ENCODE peak calls at places on chromosome 5, in four cellular contexts. N, F, U and K are unnamed samples.

GRCh38 chr5:131854134-131854533 is 57.3 kb upstream of the FNIP1 start:
- DNase-seq in N (peak; percentile 8), U (no peak), F (no peak), K (no peak)

GRCh38 chr5:131379723-131380122 is 115.9 kb downstream of the CDC42SE2 start:
- DNase-seq in F (peak; percentile 44), U (peak; percentile 83), N (peak; percentile 75), K (no peak)

GRCh38 chr5:106142131-106142530 is 1528.6 kb downstream of the EFNA5 start:
- DNase-seq in U (no peak), N (no peak), F (no peak), K (no peak)

GRCh38 chr5:134769206-134769605 is 10.6 kb downstream of the DDX46 start:
- DNase-seq in F (no peak), N (no peak), U (peak; percentile 31), K (no peak)

GRCh38 chr5:95709967-95710650 is 21.0 kb upstream of the RHOBTB3 start:
- DNase-seq in U (peak; percentile 44), F (peak; percentile 94), N (no peak), K (no peak)

GRCh38 chr5:80959768-80960442 is at the start of gene RASGRF2:
- DNase-seq in U (peak; percentile 76), N (no peak), F (no peak), K (peak; percentile 87)

GRCh38 chr5:173794901-173795416 is 93.2 kb upstream of the CPEB4 start:
- DNase-seq in F (no peak), U (peak; percentile 62), N (no peak), K (no peak)

GRCh38 chr5:14505310-14506140 is 76.1 kb upstream of the OTULINL start:
- DNase-seq in U (no peak), F (peak; percentile 6), N (no peak), K (peak; percentile 64)

GRCh38 chr5:125093776-125094175 is 347.3 kb upstream of the ZNF608 start:
- DNase-seq in F (no peak), N (no peak), U (no peak), K (no peak)

GRCh38 chr5:61498121-61498520 is 166.1 kb downstream of the ZSWIM6 start:
- DNase-seq in N (no peak), U (no peak), F (no peak), K (no peak)
- TF ChIP-seq REST in N (no peak), U (no peak), F (no peak), K (no peak)

DNA sequence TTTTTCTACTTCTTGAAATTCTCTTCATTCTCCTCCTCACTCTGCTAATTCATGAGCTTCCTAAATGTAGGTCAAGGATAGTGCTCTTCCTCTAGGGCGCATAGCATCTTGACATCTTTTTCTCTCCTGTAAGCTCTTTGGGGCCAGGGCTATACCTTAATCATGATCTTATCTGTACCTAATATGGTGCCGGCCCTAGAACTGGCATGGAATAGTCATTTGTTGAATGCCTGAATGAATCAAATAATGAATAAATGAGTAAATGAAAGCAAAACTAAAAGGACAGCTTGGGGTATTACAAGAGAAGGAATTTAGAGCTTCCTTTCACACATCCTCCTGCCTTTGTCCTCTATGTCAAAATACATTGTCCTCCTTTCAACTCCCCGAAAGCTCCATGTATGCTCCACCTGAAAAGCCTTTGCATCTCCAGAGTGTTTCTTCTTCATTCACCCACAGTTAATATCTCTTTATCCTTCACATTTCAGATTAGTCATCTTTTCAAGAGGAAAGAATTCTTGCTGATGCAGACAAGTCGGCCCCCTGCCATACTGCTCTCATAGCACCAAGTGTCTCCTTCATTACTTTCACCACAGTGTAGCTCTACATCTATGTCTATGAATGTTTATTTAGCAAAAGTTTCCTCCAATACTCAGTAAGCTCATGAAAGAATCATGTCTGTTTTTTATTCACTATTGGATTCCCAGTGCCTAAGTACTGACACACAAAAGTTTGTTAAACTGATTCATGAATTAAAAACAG is 16.4 kb upstream of the PPP2R2B start:
- DNase-seq in F (no peak), N (no peak), U (no peak), K (no peak)
- TF ChIP-seq ZBTB33 in F (no peak), N (no peak), U (no peak), K (no peak)

GRCh38 chr5:66306844-66307315 is 162.8 kb downstream of the SREK1 start:
- DNase-seq in U (no peak), N (no peak), F (peak; percentile 19), K (no peak)

GRCh38 chr5:66307647-66308257 is 163.7 kb downstream of the SREK1 start:
- DNase-seq in F (peak; percentile 68), N (no peak), U (peak; percentile 61), K (peak; percentile 54)

GRCh38 chr5:66302344-66302743 is 158.2 kb downstream of the SREK1 start:
- DNase-seq in F (no peak), U (no peak), N (no peak), K (no peak)

GRCh38 chr5:66306105-66306843 is 162.2 kb downstream of the SREK1 start:
- DNase-seq in U (peak; percentile 55), F (peak; percentile 66), N (no peak), K (peak; percentile 78)
- TF ChIP-seq GABPA in U (no peak), F (no peak), N (no peak), K (no peak)

GRCh38 chr5:56463944-56464571 is 230.9 kb upstream of the ANKRD55 start:
- DNase-seq in F (no peak), U (no peak), N (no peak), K (no peak)

GRCh38 chr5:56467176-56467717 is 234.1 kb upstream of the ANKRD55 start:
- DNase-seq in N (no peak), U (no peak), F (no peak), K (no peak)

GRCh38 chr5:56466136-56466816 is 233.1 kb upstream of the ANKRD55 start:
- DNase-seq in N (no peak), F (no peak), U (no peak), K (no peak)

GRCh38 chr5:56464935-56465756 is 232.0 kb upstream of the ANKRD55 start:
- DNase-seq in N (no peak), U (peak; percentile 92), F (no peak), K (no peak)

GRCh38 chr5:56465757-56466127 is 232.6 kb upstream of the ANKRD55 start:
- DNase-seq in F (no peak), U (peak; percentile 36), N (no peak), K (no peak)
- TF ChIP-seq REST in F (no peak), U (no peak), N (no peak), K (no peak)

GRCh38 chr5:111134080-111134479 is 41.9 kb downstream of the WDR36 start:
- DNase-seq in N (no peak), F (no peak), U (no peak), K (no peak)
- TF ChIP-seq ZBTB33 in N (no peak), F (no peak), U (no peak), K (no peak)

GRCh38 chr5:8845316-8845715 is 700.6 kb downstream of the SEMA5A start:
- DNase-seq in N (no peak), U (no peak), F (no peak), K (no peak)

GRCh38 chr5:8851101-8851500 is 694.8 kb downstream of the SEMA5A start:
- DNase-seq in N (no peak), F (no peak), U (no peak), K (peak; percentile 15)

GRCh38 chr5:8844847-8845246 is 701.0 kb downstream of the SEMA5A start:
- DNase-seq in U (no peak), N (no peak), F (no peak), K (no peak)

GRCh38 chr5:8848362-8848761 is 697.5 kb downstream of the SEMA5A start:
- DNase-seq in U (no peak), F (no peak), N (no peak), K (no peak)

DNA sequence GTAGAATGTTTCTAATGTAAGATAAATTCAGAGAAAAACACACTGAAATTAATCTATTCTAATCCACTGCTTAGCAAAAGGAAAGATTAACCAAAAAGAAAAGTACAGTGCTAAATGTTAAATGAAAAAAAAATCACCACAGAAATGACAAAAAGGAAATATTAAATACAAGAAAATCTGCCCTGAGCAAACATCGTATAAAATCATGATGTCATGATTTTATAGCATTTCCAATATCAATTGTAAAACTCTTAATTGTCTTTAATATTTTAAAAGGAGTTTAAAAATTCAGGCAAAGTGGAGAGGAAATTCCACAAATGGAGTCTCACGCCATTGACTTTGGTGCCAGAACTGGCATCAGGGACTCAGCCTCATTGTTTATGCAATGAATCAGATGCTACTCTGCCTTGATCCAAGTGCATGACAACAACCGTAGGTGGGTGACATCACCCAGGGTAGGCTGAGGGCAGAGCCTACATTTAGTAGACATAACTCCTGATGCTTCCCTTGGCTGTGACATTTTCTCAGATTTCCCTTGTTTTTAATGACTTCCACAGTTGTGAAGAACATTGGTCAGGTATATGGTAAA is 696.8 kb downstream of the SEMA5A start:
- DNase-seq in U (no peak), F (no peak), N (no peak), K (no peak)
- TF ChIP-seq GABPA in U (no peak), F (no peak), N (no peak), K (no peak)

DNA sequence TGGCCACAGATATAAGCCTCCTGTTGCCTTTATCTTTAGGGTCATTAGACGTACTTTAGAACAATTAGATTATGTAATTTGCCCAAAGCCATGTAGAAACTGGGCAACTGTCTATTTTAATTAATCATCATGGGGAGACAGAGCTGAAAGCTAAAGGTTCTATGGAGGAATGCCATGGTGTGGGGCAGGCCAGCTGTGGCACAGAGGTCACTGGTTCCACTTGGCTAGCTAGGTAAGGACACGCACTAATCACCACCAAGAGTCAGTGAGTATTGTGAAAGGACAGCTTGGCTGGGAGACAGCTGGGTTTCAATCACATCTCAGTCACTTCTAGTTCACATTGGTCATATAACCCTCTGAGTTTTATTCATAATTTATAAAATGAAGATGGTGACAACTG is 81.7 kb downstream of the HMHB1 start:
- DNase-seq in F (no peak), U (no peak), N (no peak), K (peak; percentile 17)
- TF ChIP-seq REST in F (no peak), U (no peak), N (no peak), K (no peak)

DNA sequence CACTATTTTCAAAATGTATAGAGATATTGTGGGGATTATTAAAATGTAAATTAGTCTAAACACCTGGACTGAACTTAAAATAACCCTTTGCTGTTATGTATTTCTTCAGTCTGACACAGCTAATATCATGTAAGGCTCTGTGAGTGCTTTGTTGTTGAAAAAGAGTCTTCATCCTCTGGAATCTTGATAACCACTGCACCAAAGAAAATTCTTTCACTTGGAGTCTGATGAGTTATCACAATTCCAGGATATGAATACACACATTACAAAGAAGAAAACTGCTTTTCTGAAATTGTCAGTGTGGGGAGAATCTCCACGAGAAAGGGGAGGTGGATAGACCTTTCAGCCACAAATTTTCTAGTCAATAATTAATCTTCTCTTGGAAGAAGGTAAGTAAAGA is 42.3 kb upstream of the TARS1 start:
- DNase-seq in N (no peak), F (no peak), U (no peak), K (no peak)
- TF ChIP-seq ZBTB33 in N (no peak), F (no peak), U (no peak), K (no peak)